ENCODE peak calls at places on chromosomes 3 and 15, in five cellular contexts. N is ovary, V is esophagus muscularis mucosa, A is uterus, M is IMR-90. R is an unnamed sample. For H3K36me3, the result is how much of the 10 kb centered on the place peaks cover.

GRCh38 chr3:156181509-156181908 is 61.1 kb downstream of the KCNAB1 start:
- DNase-seq in N (no peak), V (peak), A (no peak), M (peak), R (no peak)

GRCh38 chr3:184359610-184360009 is 1.8 kb downstream of the CLCN2 start:
- DNase-seq in N (peak), V (no peak), A (no peak), M (no peak), R (peak)

GRCh38 chr3:94524102-94524922 is 461.5 kb downstream of the NSUN3 start:
- DNase-seq in N (no peak), V (no peak), A (no peak), M (no peak), R (peak)

GRCh38 chr3:56816061-56816460 is 14.3 kb upstream of the ARHGEF3 start:
- DNase-seq in N (no peak), V (no peak), A (no peak), M (no peak), R (no peak)

GRCh38 chr3:7874116-7874515 is 627.5 kb upstream of the LMCD1 start:
- DNase-seq in N (no peak), V (no peak), A (no peak), M (no peak), R (no peak)

GRCh38 chr3:112739252-112739945 is 98.5 kb upstream of the CCDC80 start:
- DNase-seq in N (no peak), V (no peak), A (no peak), M (peak), R (no peak)

GRCh38 chr3:171614318-171614967 is 154.2 kb upstream of the TNIK start:
- DNase-seq in N (peak), V (no peak), A (peak), M (peak), R (peak)

GRCh38 chr3:195905970-195906864 is 2.1 kb downstream of the TNK2 start:
- DNase-seq in N (peak), V (no peak), A (no peak), M (peak), R (peak)

GRCh38 chr3:11780341-11780740 is 66.3 kb downstream of the TAMM41 start:
- DNase-seq in N (no peak), V (no peak), A (no peak), M (no peak), R (no peak)

GRCh38 chr15:38647683-38648082 is 83.1 kb upstream of the RASGRP1 start:
- DNase-seq in N (no peak), V (no peak), A (no peak), M (peak), R (no peak)

GRCh38 chr3:138082085-138082991 is 33.1 kb downstream of the DZIP1L start:
- DNase-seq in N (peak), V (peak), A (peak), M (peak), R (no peak)

GRCh38 chr3:161171639-161172552 is 49.2 kb upstream of the NMD3 start:
- DNase-seq in N (no peak), V (no peak), A (no peak), M (no peak), R (no peak)

GRCh38 chr15:78915341-78916087 is 29.3 kb downstream of the CTSH start:
- DNase-seq in N (no peak), V (no peak), A (peak), M (no peak), R (peak)

GRCh38 chr3:172273378-172273777 is 174.9 kb downstream of the GHSR start:
- DNase-seq in N (no peak), V (no peak), A (no peak), M (no peak), R (no peak)

GRCh38 chr3:170033489-170033888 is 4.3 kb upstream of the GPR160 start:
- DNase-seq in N (no peak), V (no peak), A (no peak), M (no peak), R (no peak)

GRCh38 chr3:127452321-127452821 is 138.2 kb downstream of the TPRA1 start:
- DNase-seq in N (no peak), V (no peak), A (peak), M (no peak), R (no peak)

GRCh38 chr3:107988464-107989156 is 102.2 kb downstream of the CD47 start:
- DNase-seq in N (peak), V (no peak), A (no peak), M (peak), R (peak)

GRCh38 chr3:55558316-55558715 is 71.2 kb upstream of the WNT5A start:
- DNase-seq in N (no peak), V (no peak), A (no peak), M (peak), R (no peak)

GRCh38 chr3:171644681-171645080 is 165.6 kb downstream of the PLD1 start:
- DNase-seq in N (no peak), V (no peak), A (no peak), M (no peak), R (no peak)

GRCh38 chr15:71779073-71779797 is 31.1 kb upstream of the NR2E3 start:
- DNase-seq in N (no peak), V (no peak), A (no peak), M (no peak), R (no peak)

GRCh38 chr3:66107855-66108254 is 69.1 kb upstream of the MAGI1 start:
- DNase-seq in N (no peak), V (no peak), A (no peak), M (peak), R (no peak)

GRCh38 chr3:197305854-197306253 is 7.4 kb upstream of the DLG1 start:
- DNase-seq in N (no peak), V (no peak), A (no peak), M (peak), R (no peak)

GRCh38 chr15:53272116-53272515 is 482.0 kb upstream of the ONECUT1 start:
- DNase-seq in N (no peak), V (no peak), A (no peak), M (no peak), R (no peak)

GRCh38 chr3:39541917-39542329 is 74.4 kb downstream of the MOBP start:
- DNase-seq in N (no peak), V (no peak), A (no peak), M (peak), R (no peak)

GRCh38 chr3:131370935-131371698 is 10.5 kb upstream of the NUDT16 start:
- DNase-seq in N (no peak), V (no peak), A (no peak), M (no peak), R (no peak)

GRCh38 chr15:49844390-49844789 is 223.5 kb downstream of the DTWD1 start:
- DNase-seq in N (no peak), V (no peak), A (no peak), M (no peak), R (no peak)

GRCh38 chr3:59809016-59809415 is 759.2 kb upstream of the CFAP20DC start:
- DNase-seq in N (no peak), V (no peak), A (no peak), M (peak), R (no peak)

GRCh38 chr3:87025636-87026035 is 34.7 kb upstream of the VGLL3 start:
- DNase-seq in N (no peak), V (no peak), A (no peak), M (no peak), R (no peak)

GRCh38 chr3:171236586-171237120 is 210.1 kb upstream of the SLC2A2 start:
- DNase-seq in N (no peak), V (no peak), A (no peak), M (no peak), R (no peak)

GRCh38 chr3:121723485-121723884 is 26.1 kb downstream of the GOLGB1 start:
- DNase-seq in N (no peak), V (no peak), A (no peak), M (no peak), R (no peak)

GRCh38 chr3:175672119-175672689 is 813.1 kb downstream of the NAALADL2 start:
- DNase-seq in N (no peak), V (no peak), A (no peak), M (peak), R (no peak)

GRCh38 chr3:134075568-134075825 is 45.8 kb upstream of the SLCO2A1 start:
- DNase-seq in N (no peak), V (no peak), A (no peak), M (no peak), R (no peak)

GRCh38 chr15:95291878-95292472 is 1038.5 kb upstream of the NR2F2 start:
- DNase-seq in N (no peak), V (no peak), A (no peak), M (peak), R (peak)

GRCh38 chr15:31405200-31405929 is 78.7 kb downstream of the KLF13 start:
- DNase-seq in N (no peak), V (no peak), A (no peak), M (peak), R (no peak)

GRCh38 chr15:64024172-64025050 is 21.9 kb downstream of the DAPK2 start:
- DNase-seq in N (no peak), V (no peak), A (no peak), M (no peak), R (no peak)

GRCh38 chr3:21664996-21665395 is 86.0 kb downstream of the ZNF385D start:
- DNase-seq in N (no peak), V (no peak), A (no peak), M (no peak), R (no peak)

GRCh38 chr15:77702211-77702957 is 69.7 kb upstream of the LINGO1 start:
- DNase-seq in N (peak), V (no peak), A (no peak), M (peak), R (peak)

DNA sequence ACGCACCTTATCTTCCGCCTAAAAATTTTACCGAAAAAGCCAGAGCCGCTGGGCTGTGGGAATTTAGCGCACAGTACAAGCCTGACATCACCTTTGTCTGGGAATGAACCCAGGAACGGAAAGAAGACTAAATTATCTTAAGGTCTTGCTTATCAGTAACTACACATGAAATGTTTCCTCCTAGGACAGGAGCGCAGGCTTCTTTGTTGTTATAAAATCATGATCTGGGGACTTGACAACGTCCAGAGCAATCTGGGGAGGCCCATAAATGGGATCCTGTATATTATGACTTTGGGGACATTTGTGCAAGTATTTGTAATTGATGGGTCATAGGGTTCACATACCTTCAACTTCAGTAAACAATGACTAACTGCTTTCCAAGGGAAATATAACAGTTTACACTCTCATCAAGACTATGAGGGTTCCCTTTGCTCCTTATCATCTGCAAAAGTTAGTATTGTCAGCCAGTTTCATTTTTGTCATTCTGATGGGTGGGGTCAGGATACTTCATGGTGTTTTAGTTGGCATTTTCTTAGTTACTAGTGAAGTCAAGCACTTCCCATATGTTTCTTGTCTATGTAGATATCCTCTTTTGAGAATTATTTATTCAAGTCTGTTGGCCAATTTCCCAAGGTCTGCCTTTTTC is 213.9 kb upstream of the PFN2 start:
- DNase-seq in N (no peak), V (no peak), A (no peak), M (peak), R (no peak)
- H3K4me3 ChIP-seq in N (peak), V (peak), A (no peak), M (peak), R (no peak)

DNA sequence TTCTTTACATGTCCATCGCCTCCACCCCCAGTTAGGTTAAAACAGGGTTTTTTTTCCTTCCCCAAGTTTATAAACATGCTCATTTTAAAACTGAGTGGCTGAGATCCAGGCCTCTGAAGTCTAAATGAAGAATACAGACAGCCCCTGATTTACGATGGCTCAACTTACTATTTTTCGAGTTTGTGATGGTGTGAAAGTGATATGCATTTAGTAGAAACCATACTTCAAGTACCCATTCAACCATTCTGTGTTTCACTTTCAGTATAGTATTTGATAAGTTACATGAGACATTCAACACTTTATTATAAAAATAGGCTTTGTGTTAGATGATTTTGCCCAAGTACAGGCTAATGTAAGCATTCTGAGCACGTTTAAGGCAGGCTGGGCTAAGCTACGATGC is 30.5 kb upstream of the GNB5 start:
- DNase-seq in N (no peak), V (no peak), A (no peak), M (no peak), R (no peak)
- H3K36me3 ChIP-seq in N (under half), V (under half), A (under half), M (under half), R (under half)

GRCh38 chr15:52112203-52112750 is 298 bp downstream of the BCL2L10 start:
- DNase-seq in N (peak), V (no peak), A (no peak), M (no peak), R (no peak)

GRCh38 chr15:52114656-52115055 is 2.1 kb upstream of the BCL2L10 start:
- DNase-seq in N (no peak), V (no peak), A (no peak), M (no peak), R (no peak)

GRCh38 chr15:52114256-52114655 is 1.7 kb upstream of the BCL2L10 start:
- DNase-seq in N (no peak), V (no peak), A (no peak), M (no peak), R (no peak)

GRCh38 chr15:52113246-52113645 is 671 bp upstream of the BCL2L10 start:
- DNase-seq in N (no peak), V (no peak), A (no peak), M (no peak), R (no peak)

GRCh38 chr15:52113708-52114107 is 1.1 kb upstream of the BCL2L10 start:
- DNase-seq in N (no peak), V (no peak), A (no peak), M (no peak), R (no peak)
- TF ChIP-seq POLR2A in N (no peak), V (no peak), A (no peak), M (no peak), R (no peak)

DNA sequence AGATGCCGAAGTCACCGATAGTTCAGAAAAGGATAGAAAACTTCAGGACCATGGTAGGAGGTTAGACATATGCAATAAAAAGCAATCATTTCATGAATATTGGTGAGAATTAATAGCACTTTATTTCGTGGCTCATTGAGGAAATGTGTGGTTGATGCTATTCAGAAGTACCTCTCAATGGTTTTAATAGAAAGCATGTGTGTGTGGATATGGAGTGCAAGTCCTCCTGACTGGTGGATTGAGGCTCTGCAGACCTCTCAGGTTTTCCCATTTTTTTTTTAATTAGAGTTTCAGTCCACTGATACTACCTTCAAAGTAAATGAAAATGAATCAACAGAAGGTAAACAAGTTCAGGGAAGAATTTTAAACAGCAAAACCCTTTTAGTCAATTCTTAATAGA is 384.3 kb upstream of the RARB start:
- DNase-seq in N (no peak), V (no peak), A (no peak), M (no peak), R (no peak)
- H3K4me3 ChIP-seq in N (no peak), V (no peak), A (no peak), M (no peak), R (no peak)

GRCh38 chr15:68877626-68878025 is 52.7 kb upstream of the SPESP1 start:
- DNase-seq in N (no peak), V (no peak), A (no peak), M (no peak), R (no peak)
- H3K36me3 ChIP-seq in N (under half), V (under half), A (under half), M (under half), R (under half)

DNA sequence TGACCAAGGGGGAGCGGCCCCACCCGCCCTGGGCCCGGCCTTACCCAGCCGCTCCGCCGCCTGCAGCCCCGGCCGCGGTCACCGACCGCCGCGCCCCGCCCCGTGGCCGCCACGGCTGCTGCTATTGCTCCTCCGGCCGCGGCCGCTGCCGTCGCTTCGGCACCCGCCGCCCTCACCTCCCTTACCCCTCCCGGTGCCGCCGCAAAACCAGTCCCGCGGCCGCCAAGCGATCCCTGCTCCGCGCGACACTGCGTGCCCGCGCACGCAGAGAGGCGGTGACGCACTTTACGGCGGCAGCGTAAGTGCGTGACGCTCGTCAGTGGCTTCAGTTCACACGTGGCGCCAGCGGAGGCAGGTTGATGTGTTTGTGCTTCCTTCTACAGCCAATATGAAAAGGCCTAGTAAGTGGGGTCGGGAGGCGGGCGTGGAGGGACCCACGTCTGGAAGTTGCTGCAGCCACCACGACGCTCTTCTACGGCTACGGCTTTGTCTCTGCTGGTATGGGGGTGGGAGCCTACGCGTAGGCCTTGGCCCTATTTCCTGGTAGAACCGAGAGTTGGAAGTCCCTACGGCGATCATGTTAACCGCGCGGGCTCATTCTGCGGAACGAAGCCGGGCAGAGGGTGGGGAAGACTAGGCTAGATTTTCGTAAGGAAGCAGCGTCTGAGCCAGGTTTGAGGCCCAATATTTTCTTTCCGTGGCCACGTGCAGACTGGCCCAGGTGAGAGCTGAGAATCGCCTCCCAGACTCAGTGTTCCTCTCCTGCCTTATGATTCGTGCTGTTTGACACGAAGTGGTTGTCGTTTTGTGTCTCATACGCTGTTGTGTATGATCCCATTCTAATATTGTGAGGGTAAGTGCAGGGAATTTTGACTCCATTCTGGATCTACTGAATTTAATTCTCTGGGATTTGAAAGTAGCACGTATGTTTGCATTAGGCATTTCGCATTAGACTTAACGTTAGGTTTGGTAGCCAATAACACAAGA is at the start of the genes GNL3 and PBRM1:
- DNase-seq in N (peak), V (peak), A (peak), M (peak), R (peak)
- TF ChIP-seq POLR2A in N (peak), V (peak), A (peak), M (peak), R (peak)

GRCh38 chr3:52361011-52361410 is 44.9 kb downstream of the DNAH1 start:
- DNase-seq in N (no peak), V (no peak), A (no peak), M (no peak), R (no peak)
- H3K4me3 ChIP-seq in N (no peak), V (no peak), A (no peak), M (no peak), R (no peak)

GRCh38 chr15:59087731-59088130 is 17.2 kb upstream of the CCNB2 start:
- DNase-seq in N (no peak), V (no peak), A (no peak), M (no peak), R (no peak)
- H3K36me3 ChIP-seq in N (under half), V (half or more), A (under half), M (under half), R (under half)

GRCh38 chr3:24447836-24448235 is 46.8 kb downstream of the THRB start:
- DNase-seq in N (no peak), V (no peak), A (no peak), M (no peak), R (no peak)

GRCh38 chr3:24446032-24446431 is 48.6 kb downstream of the THRB start:
- DNase-seq in N (no peak), V (no peak), A (no peak), M (no peak), R (no peak)

GRCh38 chr3:24451461-24452099 is 43.1 kb downstream of the THRB start:
- DNase-seq in N (no peak), V (no peak), A (no peak), M (no peak), R (peak)

GRCh38 chr3:24454393-24454792 is 40.3 kb downstream of the THRB start:
- DNase-seq in N (no peak), V (no peak), A (no peak), M (no peak), R (no peak)

DNA sequence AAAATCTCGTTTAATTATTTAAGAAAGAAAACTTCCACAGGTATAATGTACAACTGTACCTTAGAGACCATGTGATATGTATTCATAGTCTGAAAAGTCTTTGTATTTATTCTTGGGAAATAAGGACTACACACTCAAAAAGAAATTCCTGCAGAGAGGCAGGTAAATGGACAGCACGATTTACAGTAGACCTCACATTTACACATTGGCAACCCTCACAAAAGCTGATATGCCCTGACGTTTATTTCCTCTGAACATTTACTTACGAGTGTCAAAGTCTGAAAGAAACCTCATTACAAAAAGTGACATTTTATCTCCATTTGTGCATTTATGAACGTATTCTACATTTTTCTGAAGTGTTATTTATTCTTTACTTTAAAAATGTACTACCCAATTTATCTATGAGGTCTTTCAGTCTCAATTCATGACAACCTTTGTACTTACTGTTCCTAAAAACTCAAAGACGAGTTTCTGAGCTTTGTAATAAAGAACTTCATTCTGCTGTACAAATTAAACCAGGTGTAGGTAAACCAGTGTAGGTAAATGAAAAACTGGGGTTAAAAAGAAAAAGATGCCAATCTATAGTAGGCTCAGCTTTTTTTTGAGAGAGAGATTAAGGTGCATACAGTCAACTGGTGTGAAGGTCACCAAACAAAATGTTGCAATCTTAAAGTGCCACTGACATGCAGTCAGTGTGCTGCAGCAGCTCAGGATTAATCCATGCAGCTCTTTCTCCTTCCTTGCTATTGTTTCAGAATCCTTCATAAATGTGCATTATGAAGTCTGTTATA is 44.3 kb downstream of the THRB start:
- DNase-seq in N (no peak), V (no peak), A (no peak), M (no peak), R (peak)
- TF ChIP-seq POLR2A in N (no peak), V (no peak), A (no peak), M (no peak), R (no peak)